ENCODE peak calls at places on chromosome 16, in nine cellular contexts. One of them, this sample, is unnamed.

GRCh38 chr16:54628796-54629625 is 301.7 kb upstream of the IRX5 start:
- DNase-seq in activated T-cell treated with anti-CD3 and anti-CD28 coated beads, Interleukin-2, amount 50 U/mL, for 72 hours: no peak
- DNase-seq in progenitor cell of endocrine pancreas: no peak
- DNase-seq in CD4-positive, alpha-beta T cell: no peak
- DNase-seq in NCI-H2029: no peak
- DNase-seq in SW480: peak; percentile 84
- DNase-seq in fibroblast of pulmonary artery: no peak
- DNase-seq in NCI-H510A treated with DMSO at 0.1 percent for 48 hours: peak; percentile 24
- DNase-seq in psoas muscle: no peak
- DNase-seq in this sample: no peak

GRCh38 chr16:86343111-86343642 is 167.2 kb upstream of the FOXF1 start:
- DNase-seq in activated T-cell treated with anti-CD3 and anti-CD28 coated beads, Interleukin-2, amount 50 U/mL, for 72 hours: no peak
- DNase-seq in progenitor cell of endocrine pancreas: no peak
- DNase-seq in CD4-positive, alpha-beta T cell: no peak
- DNase-seq in NCI-H2029: no peak
- DNase-seq in SW480: no peak
- DNase-seq in fibroblast of pulmonary artery: peak; percentile 85
- DNase-seq in NCI-H510A treated with DMSO at 0.1 percent for 48 hours: no peak
- DNase-seq in psoas muscle: peak; percentile 38
- DNase-seq in this sample: peak; percentile 76

GRCh38 chr16:7513429-7513828 is 180.8 kb downstream of the RBFOX1 start:
- DNase-seq in activated T-cell treated with anti-CD3 and anti-CD28 coated beads, Interleukin-2, amount 50 U/mL, for 72 hours: peak; percentile 1
- DNase-seq in progenitor cell of endocrine pancreas: no peak
- DNase-seq in CD4-positive, alpha-beta T cell: no peak
- DNase-seq in NCI-H2029: peak; percentile 4
- DNase-seq in SW480: peak; percentile 1
- DNase-seq in fibroblast of pulmonary artery: no peak
- DNase-seq in NCI-H510A treated with DMSO at 0.1 percent for 48 hours: no peak
- DNase-seq in psoas muscle: no peak
- DNase-seq in this sample: no peak

GRCh38 chr16:20747030-20747816 is 5.6 kb upstream of the THUMPD1 start:
- DNase-seq in activated T-cell treated with anti-CD3 and anti-CD28 coated beads, Interleukin-2, amount 50 U/mL, for 72 hours: no peak
- DNase-seq in progenitor cell of endocrine pancreas: no peak
- DNase-seq in CD4-positive, alpha-beta T cell: no peak
- DNase-seq in NCI-H2029: no peak
- DNase-seq in SW480: no peak
- DNase-seq in fibroblast of pulmonary artery: no peak
- DNase-seq in NCI-H510A treated with DMSO at 0.1 percent for 48 hours: no peak
- DNase-seq in psoas muscle: no peak
- DNase-seq in this sample: no peak

GRCh38 chr16:2151188-2152091 is 3.0 kb downstream of the RAB26 start:
- DNase-seq in activated T-cell treated with anti-CD3 and anti-CD28 coated beads, Interleukin-2, amount 50 U/mL, for 72 hours: no peak
- DNase-seq in progenitor cell of endocrine pancreas: no peak
- DNase-seq in CD4-positive, alpha-beta T cell: no peak
- DNase-seq in NCI-H2029: no peak
- DNase-seq in SW480: no peak
- DNase-seq in fibroblast of pulmonary artery: no peak
- DNase-seq in NCI-H510A treated with DMSO at 0.1 percent for 48 hours: no peak
- DNase-seq in psoas muscle: no peak
- DNase-seq in this sample: no peak

GRCh38 chr16:20307240-20307671 is 20.1 kb downstream of the GP2 start:
- DNase-seq in activated T-cell treated with anti-CD3 and anti-CD28 coated beads, Interleukin-2, amount 50 U/mL, for 72 hours: no peak
- DNase-seq in progenitor cell of endocrine pancreas: no peak
- DNase-seq in CD4-positive, alpha-beta T cell: no peak
- DNase-seq in NCI-H2029: no peak
- DNase-seq in SW480: no peak
- DNase-seq in fibroblast of pulmonary artery: no peak
- DNase-seq in NCI-H510A treated with DMSO at 0.1 percent for 48 hours: no peak
- DNase-seq in psoas muscle: no peak
- DNase-seq in this sample: no peak

GRCh38 chr16:67407176-67407787 is 9.0 kb downstream of the ZDHHC1 start:
- DNase-seq in activated T-cell treated with anti-CD3 and anti-CD28 coated beads, Interleukin-2, amount 50 U/mL, for 72 hours: no peak
- DNase-seq in progenitor cell of endocrine pancreas: no peak
- DNase-seq in CD4-positive, alpha-beta T cell: no peak
- DNase-seq in NCI-H2029: no peak
- DNase-seq in SW480: no peak
- DNase-seq in fibroblast of pulmonary artery: no peak
- DNase-seq in NCI-H510A treated with DMSO at 0.1 percent for 48 hours: no peak
- DNase-seq in psoas muscle: no peak
- DNase-seq in this sample: no peak

GRCh38 chr16:4664538-4665418 is 28.6 kb upstream of the NUDT16L1 start:
- DNase-seq in activated T-cell treated with anti-CD3 and anti-CD28 coated beads, Interleukin-2, amount 50 U/mL, for 72 hours: peak; percentile 55
- DNase-seq in progenitor cell of endocrine pancreas: no peak
- DNase-seq in CD4-positive, alpha-beta T cell: peak; percentile 61
- DNase-seq in NCI-H2029: no peak
- DNase-seq in SW480: peak; percentile 66
- DNase-seq in fibroblast of pulmonary artery: no peak
- DNase-seq in NCI-H510A treated with DMSO at 0.1 percent for 48 hours: peak; percentile 41
- DNase-seq in psoas muscle: no peak
- DNase-seq in this sample: no peak

GRCh38 chr16:85860413-85861094 is 38.4 kb upstream of the IRF8 start:
- DNase-seq in activated T-cell treated with anti-CD3 and anti-CD28 coated beads, Interleukin-2, amount 50 U/mL, for 72 hours: no peak
- DNase-seq in progenitor cell of endocrine pancreas: no peak
- DNase-seq in CD4-positive, alpha-beta T cell: no peak
- DNase-seq in NCI-H2029: no peak
- DNase-seq in SW480: no peak
- DNase-seq in fibroblast of pulmonary artery: no peak
- DNase-seq in NCI-H510A treated with DMSO at 0.1 percent for 48 hours: no peak
- DNase-seq in psoas muscle: no peak
- DNase-seq in this sample: no peak

GRCh38 chr16:11254913-11255736 is 879 bp downstream of the SOCS1 start:
- DNase-seq in activated T-cell treated with anti-CD3 and anti-CD28 coated beads, Interleukin-2, amount 50 U/mL, for 72 hours: peak; percentile 70
- DNase-seq in progenitor cell of endocrine pancreas: peak; percentile 42
- DNase-seq in CD4-positive, alpha-beta T cell: peak; percentile 72
- DNase-seq in NCI-H2029: peak; percentile 28
- DNase-seq in SW480: peak; percentile 38
- DNase-seq in fibroblast of pulmonary artery: peak; percentile 52
- DNase-seq in NCI-H510A treated with DMSO at 0.1 percent for 48 hours: peak; percentile 5
- DNase-seq in psoas muscle: peak; percentile 37
- DNase-seq in this sample: peak; percentile 21

GRCh38 chr16:73163238-73163795 is 115.4 kb upstream of the ZFHX3 start:
- DNase-seq in activated T-cell treated with anti-CD3 and anti-CD28 coated beads, Interleukin-2, amount 50 U/mL, for 72 hours: no peak
- DNase-seq in progenitor cell of endocrine pancreas: no peak
- DNase-seq in CD4-positive, alpha-beta T cell: no peak
- DNase-seq in NCI-H2029: no peak
- DNase-seq in SW480: no peak
- DNase-seq in fibroblast of pulmonary artery: peak; percentile 64
- DNase-seq in NCI-H510A treated with DMSO at 0.1 percent for 48 hours: no peak
- DNase-seq in psoas muscle: no peak
- DNase-seq in this sample: no peak

GRCh38 chr16:1105888-1106620 is 10.0 kb upstream of the C1QTNF8 start:
- DNase-seq in activated T-cell treated with anti-CD3 and anti-CD28 coated beads, Interleukin-2, amount 50 U/mL, for 72 hours: peak; percentile 65
- DNase-seq in progenitor cell of endocrine pancreas: peak; percentile 81
- DNase-seq in CD4-positive, alpha-beta T cell: peak; percentile 44
- DNase-seq in NCI-H2029: peak; percentile 36
- DNase-seq in SW480: peak; percentile 53
- DNase-seq in fibroblast of pulmonary artery: peak; percentile 57
- DNase-seq in NCI-H510A treated with DMSO at 0.1 percent for 48 hours: peak; percentile 4
- DNase-seq in psoas muscle: peak; percentile 57
- DNase-seq in this sample: peak; percentile 20

GRCh38 chr16:57962046-57962445 is 8.9 kb downstream of the CNGB1 start:
- DNase-seq in activated T-cell treated with anti-CD3 and anti-CD28 coated beads, Interleukin-2, amount 50 U/mL, for 72 hours: no peak
- DNase-seq in progenitor cell of endocrine pancreas: no peak
- DNase-seq in CD4-positive, alpha-beta T cell: no peak
- DNase-seq in NCI-H2029: no peak
- DNase-seq in SW480: no peak
- DNase-seq in fibroblast of pulmonary artery: no peak
- DNase-seq in NCI-H510A treated with DMSO at 0.1 percent for 48 hours: no peak
- DNase-seq in psoas muscle: no peak
- DNase-seq in this sample: no peak

GRCh38 chr16:56199164-56199563 is 7.9 kb downstream of the GNAO1 start:
- DNase-seq in activated T-cell treated with anti-CD3 and anti-CD28 coated beads, Interleukin-2, amount 50 U/mL, for 72 hours: peak; percentile 40
- DNase-seq in progenitor cell of endocrine pancreas: no peak
- DNase-seq in CD4-positive, alpha-beta T cell: no peak
- DNase-seq in NCI-H2029: no peak
- DNase-seq in SW480: no peak
- DNase-seq in fibroblast of pulmonary artery: no peak
- DNase-seq in NCI-H510A treated with DMSO at 0.1 percent for 48 hours: no peak
- DNase-seq in psoas muscle: no peak
- DNase-seq in this sample: no peak

GRCh38 chr16:87234601-87235000 is 82.6 kb downstream of the C16orf95 start:
- DNase-seq in activated T-cell treated with anti-CD3 and anti-CD28 coated beads, Interleukin-2, amount 50 U/mL, for 72 hours: no peak
- DNase-seq in progenitor cell of endocrine pancreas: no peak
- DNase-seq in CD4-positive, alpha-beta T cell: no peak
- DNase-seq in NCI-H2029: no peak
- DNase-seq in SW480: no peak
- DNase-seq in fibroblast of pulmonary artery: no peak
- DNase-seq in NCI-H510A treated with DMSO at 0.1 percent for 48 hours: no peak
- DNase-seq in psoas muscle: no peak
- DNase-seq in this sample: no peak

GRCh38 chr16:52497067-52497816 is 49.7 kb downstream of the TOX3 start:
- DNase-seq in activated T-cell treated with anti-CD3 and anti-CD28 coated beads, Interleukin-2, amount 50 U/mL, for 72 hours: no peak
- DNase-seq in progenitor cell of endocrine pancreas: no peak
- DNase-seq in CD4-positive, alpha-beta T cell: no peak
- DNase-seq in NCI-H2029: peak; percentile 29
- DNase-seq in SW480: peak; percentile 13
- DNase-seq in fibroblast of pulmonary artery: peak; percentile 17
- DNase-seq in NCI-H510A treated with DMSO at 0.1 percent for 48 hours: peak; percentile 89
- DNase-seq in psoas muscle: no peak
- DNase-seq in this sample: no peak

GRCh38 chr16:74608944-74609343 is 2.0 kb upstream of the GLG1 start:
- DNase-seq in activated T-cell treated with anti-CD3 and anti-CD28 coated beads, Interleukin-2, amount 50 U/mL, for 72 hours: no peak
- DNase-seq in progenitor cell of endocrine pancreas: no peak
- DNase-seq in CD4-positive, alpha-beta T cell: peak; percentile 52
- DNase-seq in NCI-H2029: no peak
- DNase-seq in SW480: no peak
- DNase-seq in fibroblast of pulmonary artery: no peak
- DNase-seq in NCI-H510A treated with DMSO at 0.1 percent for 48 hours: no peak
- DNase-seq in psoas muscle: no peak
- DNase-seq in this sample: no peak

GRCh38 chr16:51157698-51158097 is 6.6 kb upstream of the SALL1 start:
- DNase-seq in activated T-cell treated with anti-CD3 and anti-CD28 coated beads, Interleukin-2, amount 50 U/mL, for 72 hours: no peak
- DNase-seq in progenitor cell of endocrine pancreas: no peak
- DNase-seq in CD4-positive, alpha-beta T cell: no peak
- DNase-seq in NCI-H2029: no peak
- DNase-seq in SW480: no peak
- DNase-seq in fibroblast of pulmonary artery: no peak
- DNase-seq in NCI-H510A treated with DMSO at 0.1 percent for 48 hours: no peak
- DNase-seq in psoas muscle: no peak
- DNase-seq in this sample: no peak

GRCh38 chr16:11852092-11852809 is 909 bp upstream of the RSL1D1 start:
- DNase-seq in activated T-cell treated with anti-CD3 and anti-CD28 coated beads, Interleukin-2, amount 50 U/mL, for 72 hours: no peak
- DNase-seq in progenitor cell of endocrine pancreas: no peak
- DNase-seq in CD4-positive, alpha-beta T cell: no peak
- DNase-seq in NCI-H2029: peak; percentile 25
- DNase-seq in SW480: no peak
- DNase-seq in fibroblast of pulmonary artery: no peak
- DNase-seq in NCI-H510A treated with DMSO at 0.1 percent for 48 hours: no peak
- DNase-seq in psoas muscle: no peak
- DNase-seq in this sample: no peak

GRCh38 chr16:73337371-73337770 is 289.4 kb upstream of the ZFHX3 start:
- DNase-seq in activated T-cell treated with anti-CD3 and anti-CD28 coated beads, Interleukin-2, amount 50 U/mL, for 72 hours: no peak
- DNase-seq in progenitor cell of endocrine pancreas: no peak
- DNase-seq in CD4-positive, alpha-beta T cell: no peak
- DNase-seq in NCI-H2029: no peak
- DNase-seq in SW480: no peak
- DNase-seq in fibroblast of pulmonary artery: no peak
- DNase-seq in NCI-H510A treated with DMSO at 0.1 percent for 48 hours: no peak
- DNase-seq in psoas muscle: no peak
- DNase-seq in this sample: no peak

This sample was measured in HFFc6.